ENCODE peak calls at places on chromosomes 12 and 14, in ten cellular contexts. C is stomach, U is ascending aorta, T is H9, D is breast epithelium, W is astrocyte, Y is lung, G is IMR-90, O is GM12878, J is tibial artery. A is an unnamed sample.

GRCh38 chr14:94517248-94517640 is 8.0 kb upstream of the SERPINA12 start:
- DNase-seq in U (no peak), Y (no peak), J (peak; percentile 38), C (no peak), D (no peak), G (no peak), W (no peak), O (no peak), T (no peak), A (no peak)

GRCh38 chr12:105334001-105334400 is 3.5 kb downstream of the C12orf75 start:
- DNase-seq in W (peak; percentile 90), G (peak; percentile 88), J (no peak), D (no peak), C (no peak), O (no peak), U (no peak), T (no peak), Y (no peak), A (no peak)

GRCh38 chr12:43407816-43408645 is 144.0 kb downstream of the ADAMTS20 start:
- DNase-seq in O (no peak), T (no peak), Y (no peak), W (peak; percentile 4), D (no peak), J (no peak), G (peak; percentile 50), U (no peak), C (no peak), A (no peak)

GRCh38 chr14:106268013-106268727 is 741.8 kb downstream of the TMEM121 start:
- DNase-seq in U (no peak), J (no peak), G (no peak), Y (no peak), D (no peak), W (no peak), O (no peak), T (no peak), C (peak; percentile 55), A (no peak)

GRCh38 chr12:82757059-82757458 is 70.4 kb downstream of the TMTC2 start:
- DNase-seq in T (no peak), O (no peak), Y (no peak), D (no peak), J (no peak), W (no peak), C (no peak), U (no peak), G (no peak), A (no peak)

GRCh38 chr12:76670776-76671175 is 93.1 kb upstream of the ZDHHC17 start:
- DNase-seq in W (peak; percentile 59), Y (no peak), C (no peak), T (no peak), D (no peak), J (no peak), O (no peak), G (peak; percentile 80), U (no peak), A (no peak)

GRCh38 chr14:72000907-72001306 is 68.7 kb downstream of the RGS6 start:
- DNase-seq in Y (no peak), W (no peak), D (no peak), T (no peak), G (no peak), U (no peak), J (peak; percentile 85), O (peak; percentile 34), C (no peak), A (no peak)

GRCh38 chr14:63899953-63900352 is 47.1 kb downstream of the SYNE2 start:
- DNase-seq in Y (no peak), J (no peak), C (no peak), W (no peak), G (no peak), O (no peak), U (no peak), T (no peak), D (no peak), A (no peak)

GRCh38 chr12:94660436-94660835 is 10.1 kb upstream of the TMCC3 start:
- DNase-seq in T (no peak), C (no peak), D (no peak), O (no peak), Y (no peak), U (no peak), G (no peak), J (no peak), W (no peak), A (no peak)

GRCh38 chr14:105898482-105899010 is 372.2 kb downstream of the TMEM121 start:
- DNase-seq in G (no peak), W (no peak), T (no peak), Y (no peak), U (no peak), J (no peak), D (no peak), O (no peak), C (no peak), A (no peak)

GRCh38 chr14:81211844-81212243 is 8.9 kb downstream of the GTF2A1 start:
- DNase-seq in J (no peak), O (no peak), C (no peak), T (no peak), Y (no peak), W (no peak), D (no peak), U (no peak), G (peak; percentile 17), A (no peak)

GRCh38 chr14:93548102-93548843 is 117.5 kb downstream of the UNC79 start:
- DNase-seq in O (peak; percentile 68), G (no peak), C (no peak), D (no peak), U (no peak), W (no peak), J (no peak), T (no peak), Y (no peak), A (no peak)

GRCh38 chr12:6883683-6884082 is 10.6 kb upstream of the SPSB2 start:
- DNase-seq in Y (no peak), U (no peak), G (no peak), O (no peak), J (no peak), W (no peak), T (no peak), C (no peak), D (no peak), A (no peak)

GRCh38 chr12:105204916-105205315 is 31.1 kb downstream of the APPL2 start:
- DNase-seq in T (no peak), W (peak; percentile 84), J (no peak), O (no peak), Y (no peak), U (no peak), G (peak; percentile 84), C (no peak), D (no peak), A (no peak)

GRCh38 chr12:77384941-77385340 is 319.6 kb upstream of the E2F7 start:
- DNase-seq in G (no peak), O (no peak), T (no peak), Y (no peak), W (no peak), U (no peak), D (no peak), C (no peak), J (no peak), A (no peak)

GRCh38 chr14:64082837-64083236 is 211.3 kb downstream of the ESR2 start:
- DNase-seq in J (peak; percentile 73), U (no peak), D (no peak), Y (no peak), W (no peak), O (no peak), T (no peak), G (no peak), C (no peak), A (no peak)

GRCh38 chr14:103755060-103755459 is 39.5 kb downstream of the ZFYVE21 start:
- DNase-seq in D (no peak), O (no peak), U (no peak), C (no peak), T (no peak), W (no peak), Y (no peak), J (no peak), G (no peak), A (no peak)
- H3K4me1 ChIP-seq in D (no peaks in the 10 kb centered on the region), O (no peaks in the 10 kb centered on the region), U (no peaks in the 10 kb centered on the region), C (no peaks in the 10 kb centered on the region), T (no peaks in the 10 kb centered on the region), W (no peaks in the 10 kb centered on the region), Y (no peaks in the 10 kb centered on the region), J (no peaks in the 10 kb centered on the region), G (no peaks in the 10 kb centered on the region), A (peaks cover 4% of the 10 kb centered on the region)

DNA sequence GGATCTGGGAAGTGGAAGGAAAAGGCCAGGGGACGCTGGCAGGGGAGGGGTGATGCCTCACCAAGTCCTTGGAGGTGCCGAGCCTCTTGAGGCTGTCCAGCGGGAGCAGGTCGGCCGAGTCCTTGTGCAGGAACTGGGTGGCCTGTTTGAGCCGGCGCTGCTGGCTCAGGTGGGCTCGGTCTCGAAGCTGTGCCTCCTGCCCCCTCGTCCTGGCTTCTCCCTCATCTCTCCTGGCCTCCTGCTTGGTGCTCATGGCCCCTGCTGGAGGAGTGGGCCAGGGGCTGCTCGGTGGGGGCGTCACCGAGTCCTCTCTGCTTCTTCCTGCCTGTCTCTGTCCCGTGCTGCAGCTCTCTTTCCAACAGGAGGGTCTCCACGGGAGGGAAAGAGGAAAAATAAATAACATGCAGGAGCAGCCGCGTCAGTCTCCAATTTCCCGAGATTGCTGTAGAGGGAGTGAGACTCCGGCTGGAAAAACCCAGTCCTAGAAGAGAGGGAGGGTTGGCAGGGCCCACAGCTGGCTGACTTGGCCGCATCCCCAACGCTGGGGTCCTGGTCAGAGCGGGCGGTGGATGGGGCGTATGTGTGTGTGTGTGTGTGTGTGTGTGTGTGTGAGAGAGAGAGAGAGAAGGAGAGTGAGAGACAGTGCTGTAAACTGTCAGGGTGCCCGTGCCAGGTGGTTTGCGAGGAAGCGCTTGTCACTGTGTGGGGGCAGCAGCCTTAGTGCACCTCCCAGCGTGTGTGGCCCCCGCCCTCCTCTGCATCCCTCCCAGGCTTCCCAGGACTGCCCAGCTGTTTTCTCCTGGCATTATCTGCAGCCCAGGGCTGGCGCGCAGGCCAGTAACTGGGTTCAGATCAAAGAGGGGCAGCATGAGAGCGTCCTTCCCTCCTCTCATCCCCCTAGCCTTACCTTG is at the start of gene NRIP2:
- DNase-seq in O (no peak), J (no peak), U (no peak), C (no peak), T (no peak), Y (no peak), W (peak; percentile 44), G (peak; percentile 73), D (no peak), A (no peak)
- TF ChIP-seq CTCF in O (no peak), J (peak; percentile 16), U (no peak), C (no peak), T (no peak), Y (no peak), W (no peak), G (peak; percentile 33), D (no peak), A (no peak)

GRCh38 chr14:60396718-60397343 is 89.0 kb downstream of the C14orf39 start:
- DNase-seq in U (no peak), Y (no peak), T (no peak), W (peak; percentile 29), D (no peak), C (no peak), O (no peak), G (peak; percentile 1), J (no peak), A (no peak)
- H3K27ac ChIP-seq in U (no peak overlapping the region), Y (no peak overlapping the region), T (no peak overlapping the region), W (no peak overlapping the region), D (no peak overlapping the region), C (no peak overlapping the region), O (no peak overlapping the region), G (no peak overlapping the region), J (no peak overlapping the region), A (no peak overlapping the region)

DNA sequence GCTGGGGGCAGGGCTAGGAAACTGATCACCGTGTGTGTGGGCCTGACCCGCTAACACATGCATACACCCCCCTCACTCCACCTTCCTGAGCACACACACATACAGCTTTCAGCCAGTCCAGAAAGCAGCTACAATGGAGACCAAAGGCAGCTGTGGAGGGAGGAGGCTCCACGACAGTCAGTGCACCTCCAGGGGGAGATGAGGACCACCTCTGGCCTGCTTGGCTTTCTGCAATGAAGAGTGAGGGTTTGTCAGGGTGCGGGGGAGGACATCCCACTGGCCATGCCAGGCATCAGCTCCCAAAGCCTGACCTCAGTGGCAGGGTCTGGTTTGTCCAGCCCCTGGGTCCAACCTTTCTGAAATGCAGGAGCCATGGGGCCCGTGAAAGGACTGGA is 35.2 kb downstream of the SLC6A12 start:
- DNase-seq in D (no peak), G (no peak), O (no peak), C (no peak), W (no peak), T (no peak), U (no peak), J (no peak), Y (no peak), A (no peak)
- H3K4me1 ChIP-seq in D (no peaks in the 10 kb centered on the region), G (peaks cover 29% of the 10 kb centered on the region), O (peaks cover 5% of the 10 kb centered on the region), C (peaks cover 3% of the 10 kb centered on the region), W (peaks cover 43% of the 10 kb centered on the region), T (peaks cover 4% of the 10 kb centered on the region), U (peaks cover 2% of the 10 kb centered on the region), J (peaks cover 10% of the 10 kb centered on the region), Y (peaks cover 16% of the 10 kb centered on the region), A (peaks cover 16% of the 10 kb centered on the region)